ENCODE peak calls at places on chromosomes 13 and 19, in four cellular contexts. I is H1, M is IMR-90, Y is mesendoderm. F is an unnamed sample.

GRCh38 chr13:114285166-114285808 is 3.9 kb downstream of the UPF3A start:
- DNase-seq in I (no peak), M (peak; percentile 17), Y (no peak), F (no peak)

GRCh38 chr13:25018729-25019115 is 77.2 kb upstream of the PABPC3 start:
- DNase-seq in I (no peak), M (no peak), Y (no peak), F (peak; percentile 53)

GRCh38 chr13:45073809-45074208 is 46.5 kb upstream of the GTF2F2 start:
- DNase-seq in I (peak; percentile 49), M (no peak), Y (peak; percentile 47), F (peak; percentile 63)

GRCh38 chr13:104976964-104977363 is 1558.5 kb downstream of the EFNB2 start:
- DNase-seq in I (no peak), M (no peak), Y (no peak), F (no peak)

GRCh38 chr13:50082426-50083283 is 67.4 kb downstream of the KCNRG start:
- DNase-seq in I (peak; percentile 62), M (peak; percentile 68), Y (peak; percentile 91), F (peak; percentile 74)

GRCh38 chr19:51708811-51709210 is 15.0 kb downstream of the HAS1 start:
- DNase-seq in I (no peak), M (no peak), Y (no peak), F (no peak)

GRCh38 chr13:73059460-73060250 is 850 bp downstream of the KLF5 start:
- DNase-seq in I (no peak), M (peak; percentile 10), Y (peak; percentile 81), F (peak; percentile 72)

GRCh38 chr19:588093-588742 is 1.5 kb upstream of the HCN2 start:
- DNase-seq in I (peak; percentile 90), M (peak; percentile 72), Y (peak; percentile 90), F (peak; percentile 92)

GRCh38 chr19:3179739-3180293 is 1.2 kb downstream of the S1PR4 start:
- DNase-seq in I (no peak), M (no peak), Y (no peak), F (peak; percentile 23)

GRCh38 chr13:20654156-20654555 is 49.3 kb upstream of the IL17D start:
- DNase-seq in I (no peak), M (peak; percentile 53), Y (no peak), F (no peak)

GRCh38 chr19:371501-372160 is 27.0 kb upstream of the MIER2 start:
- DNase-seq in I (no peak), M (no peak), Y (no peak), F (no peak)

GRCh38 chr13:21812192-21812626 is 141.3 kb downstream of the FGF9 start:
- DNase-seq in I (no peak), M (no peak), Y (no peak), F (no peak)

GRCh38 chr13:50513528-50513863 is 330.0 kb downstream of the DLEU7 start:
- DNase-seq in I (no peak), M (no peak), Y (no peak), F (no peak)

GRCh38 chr19:33292595-33293254 is 9.6 kb downstream of the CEBPA start:
- DNase-seq in I (no peak), M (no peak), Y (no peak), F (no peak)

GRCh38 chr13:23584275-23584674 is 14.1 kb downstream of the TNFRSF19 start:
- DNase-seq in I (no peak), M (no peak), Y (no peak), F (no peak)
- H4K5ac ChIP-seq in I (no peak overlapping the region), M (no peak overlapping the region), Y (no peak overlapping the region), F (no peak overlapping the region)

GRCh38 chr13:30806784-30807183 is 71.4 kb downstream of the ALOX5AP start:
- DNase-seq in I (no peak), M (peak; percentile 88), Y (no peak), F (no peak)

GRCh38 chr13:30808600-30808999 is 73.3 kb downstream of the ALOX5AP start:
- DNase-seq in I (no peak), M (no peak), Y (no peak), F (no peak)

GRCh38 chr13:30810261-30810701 is 74.9 kb downstream of the ALOX5AP start:
- DNase-seq in I (no peak), M (no peak), Y (no peak), F (no peak)

GRCh38 chr13:30807392-30807791 is 72.0 kb downstream of the ALOX5AP start:
- DNase-seq in I (no peak), M (no peak), Y (no peak), F (no peak)

DNA sequence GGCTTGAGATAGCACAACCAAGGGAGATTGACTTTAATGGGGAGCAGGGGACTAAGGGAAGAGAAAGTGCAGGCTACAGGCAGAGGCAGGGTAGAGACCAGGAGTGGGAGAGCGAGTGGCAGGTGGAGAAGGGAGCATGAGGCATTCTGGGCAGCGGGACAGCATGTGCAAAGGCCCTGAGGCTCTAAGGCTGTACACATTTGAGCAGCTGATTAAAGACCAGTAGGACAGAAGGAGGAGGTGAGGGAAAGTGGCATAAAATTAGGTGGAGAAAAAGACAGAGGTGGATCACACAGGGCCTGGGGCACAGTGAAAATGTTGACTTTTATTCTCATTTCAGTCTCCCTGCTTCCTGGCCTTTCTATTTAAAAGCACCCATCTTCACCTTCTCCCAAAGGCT is 74.4 kb downstream of the ALOX5AP start:
- DNase-seq in I (no peak), M (no peak), Y (no peak), F (no peak)
- H4K5ac ChIP-seq in I (no peak overlapping the region), M (no peak overlapping the region), Y (no peak overlapping the region), F (no peak overlapping the region)

GRCh38 chr19:17069249-17069648 is 6.0 kb downstream of the HAUS8 start:
- DNase-seq in I (no peak), M (no peak), Y (peak; percentile 39), F (no peak)
- H4K5ac ChIP-seq in I (no peak overlapping the region), M (no peak overlapping the region), Y (no peak overlapping the region), F (no peak overlapping the region)

DNA sequence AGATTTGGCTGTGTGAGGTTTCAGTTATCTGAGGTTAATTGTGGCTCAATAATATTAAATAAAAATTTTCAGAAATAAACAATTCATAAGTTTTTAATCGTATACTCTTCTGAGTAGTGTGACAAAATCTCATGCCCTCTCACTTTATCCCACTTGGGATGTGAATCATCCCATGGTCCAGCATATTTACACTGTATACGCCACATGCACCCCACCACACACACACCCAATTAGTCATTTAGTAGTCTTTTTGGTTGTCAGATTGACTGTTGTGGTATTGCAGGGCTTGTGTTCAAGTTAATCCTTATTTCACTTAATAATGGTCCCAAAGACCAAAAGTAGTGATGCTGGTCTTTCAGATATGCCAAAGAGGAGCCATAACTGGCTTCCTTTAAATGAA is 66.4 kb upstream of the PCDH9 start:
- DNase-seq in I (no peak), M (peak; percentile 23), Y (no peak), F (no peak)
- H4K5ac ChIP-seq in I (no peak overlapping the region), M (peak overlapping the region; percentile 51), Y (no peak overlapping the region), F (no peak overlapping the region)

GRCh38 chr19:28839455-28839854 is 373.5 kb downstream of the UQCRFS1 start:
- DNase-seq in I (no peak), M (no peak), Y (no peak), F (no peak)

GRCh38 chr19:28841531-28841930 is 371.4 kb downstream of the UQCRFS1 start:
- DNase-seq in I (no peak), M (no peak), Y (no peak), F (no peak)

GRCh38 chr19:28840891-28841290 is 372.1 kb downstream of the UQCRFS1 start:
- DNase-seq in I (no peak), M (no peak), Y (peak; percentile 73), F (no peak)

GRCh38 chr19:28836366-28836765 is 376.6 kb downstream of the UQCRFS1 start:
- DNase-seq in I (no peak), M (no peak), Y (no peak), F (no peak)

GRCh38 chr19:28838909-28839308 is 374.0 kb downstream of the UQCRFS1 start:
- DNase-seq in I (no peak), M (no peak), Y (no peak), F (no peak)
- H4K5ac ChIP-seq in I (no peak overlapping the region), M (no peak overlapping the region), Y (no peak overlapping the region), F (no peak overlapping the region)

GRCh38 chr19:48578891-48579290 is 26.9 kb downstream of the SULT2B1 start:
- DNase-seq in I (no peak), M (peak; percentile 58), Y (no peak), F (no peak)
- H4K5ac ChIP-seq in I (no peak overlapping the region), M (no peak overlapping the region), Y (no peak overlapping the region), F (no peak overlapping the region)

F was measured in H9.